ENCODE peak calls at places on chromosomes 2 and 18, in seven cellular contexts. One of them, this sample, is unnamed.

GRCh38 chr2:41750829-41751228 is 297.0 kb upstream of the PKDCC start:
- DNase-seq in Panc1: no peak
- DNase-seq in GM23338: no peak
- DNase-seq in spleen: no peak
- DNase-seq in breast epithelium: no peak
- DNase-seq in transverse colon: no peak
- DNase-seq in HL-60: no peak
- DNase-seq in this sample: no peak

GRCh38 chr2:134341476-134341875 is 87.6 kb downstream of the MGAT5 start:
- DNase-seq in Panc1: no peak
- DNase-seq in GM23338: no peak
- DNase-seq in spleen: no peak
- DNase-seq in breast epithelium: no peak
- DNase-seq in transverse colon: no peak
- DNase-seq in HL-60: no peak
- DNase-seq in this sample: no peak

GRCh38 chr2:197108758-197109157 is 182.3 kb upstream of the PGAP1 start:
- DNase-seq in Panc1: no peak
- DNase-seq in GM23338: no peak
- DNase-seq in spleen: no peak
- DNase-seq in breast epithelium: no peak
- DNase-seq in transverse colon: peak; percentile 27
- DNase-seq in HL-60: no peak
- DNase-seq in this sample: no peak

GRCh38 chr2:38377501-38378258 is 607 bp upstream of the ATL2 start:
- DNase-seq in Panc1: peak; percentile 25
- DNase-seq in GM23338: peak; percentile 95
- DNase-seq in spleen: no peak
- DNase-seq in breast epithelium: no peak
- DNase-seq in transverse colon: no peak
- DNase-seq in HL-60: no peak
- DNase-seq in this sample: no peak

GRCh38 chr18:48203288-48203945 is 205.8 kb downstream of the ZBTB7C start:
- DNase-seq in Panc1: no peak
- DNase-seq in GM23338: no peak
- DNase-seq in spleen: no peak
- DNase-seq in breast epithelium: no peak
- DNase-seq in transverse colon: no peak
- DNase-seq in HL-60: no peak
- DNase-seq in this sample: no peak

GRCh38 chr2:23628926-23629325 is 243.9 kb downstream of the KLHL29 start:
- DNase-seq in Panc1: no peak
- DNase-seq in GM23338: peak; percentile 30
- DNase-seq in spleen: peak; percentile 70
- DNase-seq in breast epithelium: no peak
- DNase-seq in transverse colon: no peak
- DNase-seq in HL-60: no peak
- DNase-seq in this sample: no peak

GRCh38 chr18:42039396-42039795 is 84.4 kb downstream of the PIK3C3 start:
- DNase-seq in Panc1: no peak
- DNase-seq in GM23338: no peak
- DNase-seq in spleen: no peak
- DNase-seq in breast epithelium: no peak
- DNase-seq in transverse colon: no peak
- DNase-seq in HL-60: no peak
- DNase-seq in this sample: no peak

GRCh38 chr2:119338826-119339561 is 27.6 kb downstream of the C2orf76 start:
- DNase-seq in Panc1: no peak
- DNase-seq in GM23338: no peak
- DNase-seq in spleen: peak; percentile 91
- DNase-seq in breast epithelium: no peak
- DNase-seq in transverse colon: peak; percentile 36
- DNase-seq in HL-60: peak; percentile 63
- DNase-seq in this sample: no peak

GRCh38 chr2:54586062-54586982 is 130.2 kb downstream of the SPTBN1 start:
- DNase-seq in Panc1: no peak
- DNase-seq in GM23338: no peak
- DNase-seq in spleen: no peak
- DNase-seq in breast epithelium: no peak
- DNase-seq in transverse colon: no peak
- DNase-seq in HL-60: no peak
- DNase-seq in this sample: no peak

GRCh38 chr2:71544919-71545571 is 91.7 kb downstream of the DYSF start:
- DNase-seq in Panc1: no peak
- DNase-seq in GM23338: no peak
- DNase-seq in spleen: peak; percentile 74
- DNase-seq in breast epithelium: no peak
- DNase-seq in transverse colon: peak; percentile 53
- DNase-seq in HL-60: peak; percentile 42
- DNase-seq in this sample: no peak
- H3K4me3 ChIP-seq in Panc1: peak overlapping the region; percentile 25
- H3K4me3 ChIP-seq in GM23338: no peak overlapping the region
- H3K4me3 ChIP-seq in spleen: no peak overlapping the region
- H3K4me3 ChIP-seq in breast epithelium: no peak overlapping the region
- H3K4me3 ChIP-seq in transverse colon: no peak overlapping the region
- H3K4me3 ChIP-seq in HL-60: peak overlapping the region; percentile 25
- H3K4me3 ChIP-seq in this sample: no peak overlapping the region

GRCh38 chr2:71646028-71646427 is 192.7 kb downstream of the DYSF start:
- DNase-seq in Panc1: no peak
- DNase-seq in GM23338: no peak
- DNase-seq in spleen: no peak
- DNase-seq in breast epithelium: peak; percentile 84
- DNase-seq in transverse colon: no peak
- DNase-seq in HL-60: no peak
- DNase-seq in this sample: no peak
- TF ChIP-seq POLR2AphosphoS5 in Panc1: no peak
- TF ChIP-seq POLR2AphosphoS5 in GM23338: no peak
- TF ChIP-seq POLR2AphosphoS5 in spleen: peak; percentile 50
- TF ChIP-seq POLR2AphosphoS5 in breast epithelium: no peak
- TF ChIP-seq POLR2AphosphoS5 in transverse colon: no peak
- TF ChIP-seq POLR2AphosphoS5 in HL-60: no peak
- TF ChIP-seq POLR2AphosphoS5 in this sample: no peak

GRCh38 chr2:234865040-234865439 is 86.8 kb upstream of the SH3BP4 start:
- DNase-seq in Panc1: no peak
- DNase-seq in GM23338: no peak
- DNase-seq in spleen: no peak
- DNase-seq in breast epithelium: no peak
- DNase-seq in transverse colon: no peak
- DNase-seq in HL-60: no peak
- DNase-seq in this sample: no peak
- H3K4me3 ChIP-seq in Panc1: no peak overlapping the region
- H3K4me3 ChIP-seq in GM23338: no peak overlapping the region
- H3K4me3 ChIP-seq in spleen: no peak overlapping the region
- H3K4me3 ChIP-seq in breast epithelium: no peak overlapping the region
- H3K4me3 ChIP-seq in transverse colon: no peak overlapping the region
- H3K4me3 ChIP-seq in HL-60: no peak overlapping the region
- H3K4me3 ChIP-seq in this sample: no peak overlapping the region

GRCh38 chr2:26606847-26607190 is 34.3 kb downstream of the CIB4 start:
- DNase-seq in Panc1: no peak
- DNase-seq in GM23338: no peak
- DNase-seq in spleen: no peak
- DNase-seq in breast epithelium: peak; percentile 30
- DNase-seq in transverse colon: no peak
- DNase-seq in HL-60: no peak
- DNase-seq in this sample: peak; percentile 90
- TF ChIP-seq POLR2AphosphoS5 in Panc1: no peak
- TF ChIP-seq POLR2AphosphoS5 in GM23338: no peak
- TF ChIP-seq POLR2AphosphoS5 in spleen: no peak
- TF ChIP-seq POLR2AphosphoS5 in breast epithelium: no peak
- TF ChIP-seq POLR2AphosphoS5 in transverse colon: no peak
- TF ChIP-seq POLR2AphosphoS5 in HL-60: no peak
- TF ChIP-seq POLR2AphosphoS5 in this sample: peak; percentile 75

GRCh38 chr2:191365089-191365488 is 119.9 kb downstream of the MYO1B start:
- DNase-seq in Panc1: no peak
- DNase-seq in GM23338: no peak
- DNase-seq in spleen: no peak
- DNase-seq in breast epithelium: no peak
- DNase-seq in transverse colon: no peak
- DNase-seq in HL-60: no peak
- DNase-seq in this sample: no peak

GRCh38 chr2:191363267-191363666 is 118.1 kb downstream of the MYO1B start:
- DNase-seq in Panc1: no peak
- DNase-seq in GM23338: no peak
- DNase-seq in spleen: no peak
- DNase-seq in breast epithelium: no peak
- DNase-seq in transverse colon: no peak
- DNase-seq in HL-60: no peak
- DNase-seq in this sample: no peak

GRCh38 chr2:191369034-191369433 is 123.8 kb downstream of the MYO1B start:
- DNase-seq in Panc1: no peak
- DNase-seq in GM23338: no peak
- DNase-seq in spleen: no peak
- DNase-seq in breast epithelium: no peak
- DNase-seq in transverse colon: no peak
- DNase-seq in HL-60: no peak
- DNase-seq in this sample: no peak

GRCh38 chr2:191362841-191363240 is 117.6 kb downstream of the MYO1B start:
- DNase-seq in Panc1: no peak
- DNase-seq in GM23338: no peak
- DNase-seq in spleen: no peak
- DNase-seq in breast epithelium: no peak
- DNase-seq in transverse colon: no peak
- DNase-seq in HL-60: no peak
- DNase-seq in this sample: no peak

GRCh38 chr2:191366199-191366598 is 121.0 kb downstream of the MYO1B start:
- DNase-seq in Panc1: no peak
- DNase-seq in GM23338: no peak
- DNase-seq in spleen: no peak
- DNase-seq in breast epithelium: no peak
- DNase-seq in transverse colon: no peak
- DNase-seq in HL-60: no peak
- DNase-seq in this sample: no peak
- H3K4me3 ChIP-seq in Panc1: no peak overlapping the region
- H3K4me3 ChIP-seq in GM23338: no peak overlapping the region
- H3K4me3 ChIP-seq in spleen: no peak overlapping the region
- H3K4me3 ChIP-seq in breast epithelium: no peak overlapping the region
- H3K4me3 ChIP-seq in transverse colon: no peak overlapping the region
- H3K4me3 ChIP-seq in HL-60: no peak overlapping the region
- H3K4me3 ChIP-seq in this sample: no peak overlapping the region

DNA sequence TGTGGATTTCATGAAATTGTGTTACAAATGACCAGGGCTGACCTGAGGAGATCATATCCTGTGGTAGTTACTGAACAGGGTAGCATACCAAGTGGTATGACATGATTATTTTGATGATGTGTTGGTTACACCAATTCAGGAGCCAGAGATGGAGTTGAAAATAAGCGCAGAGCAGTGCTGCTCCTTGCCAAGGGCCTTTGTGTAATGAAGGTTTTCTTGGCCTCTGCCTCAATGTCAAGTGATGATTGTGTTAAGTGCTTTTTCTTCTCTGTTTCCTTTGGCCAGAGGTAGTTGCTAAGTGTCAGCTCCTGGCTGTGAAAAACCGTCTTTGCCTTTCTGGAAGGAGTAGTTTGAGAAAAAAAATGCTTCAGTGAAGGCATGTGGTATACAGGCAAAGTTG is 131.2 kb downstream of the CERS6 start:
- DNase-seq in Panc1: no peak
- DNase-seq in GM23338: no peak
- DNase-seq in spleen: no peak
- DNase-seq in breast epithelium: no peak
- DNase-seq in transverse colon: no peak
- DNase-seq in HL-60: no peak
- DNase-seq in this sample: no peak
- TF ChIP-seq POLR2AphosphoS5 in Panc1: no peak
- TF ChIP-seq POLR2AphosphoS5 in GM23338: no peak
- TF ChIP-seq POLR2AphosphoS5 in spleen: no peak
- TF ChIP-seq POLR2AphosphoS5 in breast epithelium: no peak
- TF ChIP-seq POLR2AphosphoS5 in transverse colon: no peak
- TF ChIP-seq POLR2AphosphoS5 in HL-60: no peak
- TF ChIP-seq POLR2AphosphoS5 in this sample: no peak

DNA sequence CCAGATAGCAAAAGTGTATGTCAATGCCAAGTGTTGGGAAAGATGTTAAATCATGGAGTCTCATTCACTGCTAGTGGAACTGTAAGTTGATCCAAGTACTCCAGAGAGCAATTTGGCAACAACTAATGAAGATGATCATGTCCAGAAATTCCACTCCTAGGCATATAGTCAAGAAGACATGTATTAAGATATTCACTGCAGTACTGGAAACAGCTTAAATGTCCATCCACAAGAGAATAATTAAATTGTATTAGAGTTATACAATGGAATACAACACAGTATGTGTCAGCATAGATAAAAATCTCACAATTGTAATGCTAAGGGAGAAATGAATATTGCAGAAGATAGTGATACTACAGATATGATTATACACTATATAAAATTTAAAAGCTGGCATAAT is 15.2 kb upstream of the LBH start:
- DNase-seq in Panc1: no peak
- DNase-seq in GM23338: no peak
- DNase-seq in spleen: no peak
- DNase-seq in breast epithelium: no peak
- DNase-seq in transverse colon: no peak
- DNase-seq in HL-60: no peak
- DNase-seq in this sample: no peak
- H3K4me3 ChIP-seq in Panc1: no peak overlapping the region
- H3K4me3 ChIP-seq in GM23338: no peak overlapping the region
- H3K4me3 ChIP-seq in spleen: no peak overlapping the region
- H3K4me3 ChIP-seq in breast epithelium: no peak overlapping the region
- H3K4me3 ChIP-seq in transverse colon: no peak overlapping the region
- H3K4me3 ChIP-seq in HL-60: no peak overlapping the region
- H3K4me3 ChIP-seq in this sample: no peak overlapping the region

GRCh38 chr2:189937691-189938090 is 124.8 kb downstream of the MSTN start:
- DNase-seq in Panc1: no peak
- DNase-seq in GM23338: no peak
- DNase-seq in spleen: no peak
- DNase-seq in breast epithelium: no peak
- DNase-seq in transverse colon: no peak
- DNase-seq in HL-60: no peak
- DNase-seq in this sample: no peak

GRCh38 chr2:189933041-189933440 is 129.5 kb downstream of the MSTN start:
- DNase-seq in Panc1: no peak
- DNase-seq in GM23338: no peak
- DNase-seq in spleen: no peak
- DNase-seq in breast epithelium: no peak
- DNase-seq in transverse colon: no peak
- DNase-seq in HL-60: no peak
- DNase-seq in this sample: no peak

GRCh38 chr2:189933911-189934399 is 128.6 kb downstream of the MSTN start:
- DNase-seq in Panc1: no peak
- DNase-seq in GM23338: no peak
- DNase-seq in spleen: no peak
- DNase-seq in breast epithelium: no peak
- DNase-seq in transverse colon: no peak
- DNase-seq in HL-60: no peak
- DNase-seq in this sample: no peak
- TF ChIP-seq POLR2AphosphoS5 in Panc1: no peak
- TF ChIP-seq POLR2AphosphoS5 in GM23338: no peak
- TF ChIP-seq POLR2AphosphoS5 in spleen: no peak
- TF ChIP-seq POLR2AphosphoS5 in breast epithelium: no peak
- TF ChIP-seq POLR2AphosphoS5 in transverse colon: no peak
- TF ChIP-seq POLR2AphosphoS5 in HL-60: no peak
- TF ChIP-seq POLR2AphosphoS5 in this sample: no peak

GRCh38 chr18:58891753-58892152 is 27.1 kb downstream of the ZNF532 start:
- DNase-seq in Panc1: no peak
- DNase-seq in GM23338: no peak
- DNase-seq in spleen: no peak
- DNase-seq in breast epithelium: no peak
- DNase-seq in transverse colon: no peak
- DNase-seq in HL-60: no peak
- DNase-seq in this sample: no peak
- H3K4me3 ChIP-seq in Panc1: peak overlapping the region; percentile 30
- H3K4me3 ChIP-seq in GM23338: no peak overlapping the region
- H3K4me3 ChIP-seq in spleen: no peak overlapping the region
- H3K4me3 ChIP-seq in breast epithelium: no peak overlapping the region
- H3K4me3 ChIP-seq in transverse colon: no peak overlapping the region
- H3K4me3 ChIP-seq in HL-60: no peak overlapping the region
- H3K4me3 ChIP-seq in this sample: no peak overlapping the region

GRCh38 chr18:9802774-9803697 is 82.7 kb upstream of the TXNDC2 start:
- DNase-seq in Panc1: no peak
- DNase-seq in GM23338: peak; percentile 8
- DNase-seq in spleen: no peak
- DNase-seq in breast epithelium: no peak
- DNase-seq in transverse colon: no peak
- DNase-seq in HL-60: no peak
- DNase-seq in this sample: no peak
- TF ChIP-seq POLR2AphosphoS5 in Panc1: no peak
- TF ChIP-seq POLR2AphosphoS5 in GM23338: no peak
- TF ChIP-seq POLR2AphosphoS5 in spleen: no peak
- TF ChIP-seq POLR2AphosphoS5 in breast epithelium: no peak
- TF ChIP-seq POLR2AphosphoS5 in transverse colon: no peak
- TF ChIP-seq POLR2AphosphoS5 in HL-60: no peak
- TF ChIP-seq POLR2AphosphoS5 in this sample: no peak

This sample was measured in vagina.